ENCODE peak calls at places on chromosome 5, in four cellular contexts. O, X, S and A are unnamed samples.

GRCh38 chr5:157047898-157048297 is 11.0 kb downstream of the HAVCR1 start:
- DNase-seq in O (no peak), X (no peak), S (no peak), A (no peak)

GRCh38 chr5:59506285-59506877 is 387.1 kb downstream of the PDE4D start:
- DNase-seq in O (no peak), X (no peak), S (no peak), A (no peak)

GRCh38 chr5:129511291-129511690 is 51.2 kb downstream of the ADAMTS19 start:
- DNase-seq in O (no peak), X (no peak), S (no peak), A (no peak)

GRCh38 chr5:147441191-147441695 is 68.6 kb downstream of the DPYSL3 start:
- DNase-seq in O (no peak), X (no peak), S (no peak), A (no peak)

GRCh38 chr5:129554134-129554904 is 94.2 kb downstream of the ADAMTS19 start:
- DNase-seq in O (no peak), X (no peak), S (no peak), A (no peak)

GRCh38 chr5:59709833-59710232 is 183.7 kb downstream of the PDE4D start:
- DNase-seq in O (no peak), X (no peak), S (no peak), A (no peak)

GRCh38 chr5:159286420-159287035 is 23.4 kb downstream of the UBLCP1 start:
- DNase-seq in O (no peak), X (no peak), S (no peak), A (no peak)

GRCh38 chr5:89929173-89929572 is 480.4 kb downstream of the CETN3 start:
- DNase-seq in O (no peak), X (no peak), S (no peak), A (no peak)